ENCODE peak calls at places on chromosomes 12 and 14, in four cellular contexts. One of them, this sample, is unnamed. For H3K4me1 and H3K9me3, the result is how much of the 10 kb centered on the place peaks cover.

GRCh38 chr12:14403711-14404164 is 38.3 kb downstream of the ATF7IP start:
- DNase-seq in adrenal gland: peak
- DNase-seq in suprapubic skin: no peak
- DNase-seq in tibial artery: no peak
- DNase-seq in this sample: peak

GRCh38 chr14:105086833-105087307 is 21.6 kb upstream of the GPR132 start:
- DNase-seq in tibial artery: peak
- DNase-seq in adrenal gland: peak
- DNase-seq in suprapubic skin: peak
- DNase-seq in this sample: peak

GRCh38 chr14:47490766-47491165 is 184.6 kb downstream of the MDGA2 start:
- DNase-seq in adrenal gland: no peak
- DNase-seq in tibial artery: no peak
- DNase-seq in suprapubic skin: no peak
- DNase-seq in this sample: no peak

GRCh38 chr14:99772371-99773283 is 20.6 kb upstream of the EML1 start:
- DNase-seq in suprapubic skin: peak
- DNase-seq in adrenal gland: no peak
- DNase-seq in tibial artery: peak
- DNase-seq in this sample: peak

GRCh38 chr12:106145539-106146447 is 7.0 kb upstream of the NUAK1 start:
- DNase-seq in adrenal gland: peak
- DNase-seq in tibial artery: no peak
- DNase-seq in suprapubic skin: no peak
- DNase-seq in this sample: no peak

GRCh38 chr12:132397934-132398385 is 68.6 kb upstream of the GALNT9 start:
- DNase-seq in suprapubic skin: no peak
- DNase-seq in adrenal gland: no peak
- DNase-seq in tibial artery: no peak
- DNase-seq in this sample: no peak

GRCh38 chr12:52739963-52740362 is 36.6 kb upstream of the KRT77 start:
- DNase-seq in tibial artery: no peak
- DNase-seq in adrenal gland: no peak
- DNase-seq in suprapubic skin: no peak
- DNase-seq in this sample: peak

GRCh38 chr12:1054103-1054838 is 63.2 kb downstream of the ERC1 start:
- DNase-seq in adrenal gland: peak
- DNase-seq in suprapubic skin: no peak
- DNase-seq in tibial artery: no peak
- DNase-seq in this sample: peak

GRCh38 chr14:24264298-24264697 is 1.3 kb upstream of the TGM1 start:
- DNase-seq in suprapubic skin: no peak
- DNase-seq in tibial artery: peak
- DNase-seq in adrenal gland: no peak
- DNase-seq in this sample: no peak

GRCh38 chr14:25303934-25304333 is 254.0 kb upstream of the STXBP6 start:
- DNase-seq in adrenal gland: no peak
- DNase-seq in tibial artery: no peak
- DNase-seq in suprapubic skin: no peak
- DNase-seq in this sample: no peak

GRCh38 chr12:12705833-12706520 is 10.0 kb upstream of the GPR19 start:
- DNase-seq in suprapubic skin: no peak
- DNase-seq in adrenal gland: no peak
- DNase-seq in tibial artery: no peak
- DNase-seq in this sample: peak

GRCh38 chr12:25769076-25769945 is 189.2 kb upstream of the RASSF8 start:
- DNase-seq in suprapubic skin: no peak
- DNase-seq in adrenal gland: peak
- DNase-seq in tibial artery: no peak
- DNase-seq in this sample: no peak

GRCh38 chr14:34733245-34733644 is 18.9 kb upstream of the CFL2 start:
- DNase-seq in adrenal gland: no peak
- DNase-seq in tibial artery: no peak
- DNase-seq in suprapubic skin: no peak
- DNase-seq in this sample: no peak

GRCh38 chr12:124446364-124446763 is 121.0 kb downstream of the NCOR2 start:
- DNase-seq in adrenal gland: no peak
- DNase-seq in suprapubic skin: no peak
- DNase-seq in tibial artery: no peak
- DNase-seq in this sample: no peak

GRCh38 chr12:124098887-124099286 is 125.9 kb downstream of the ZNF664 start:
- DNase-seq in tibial artery: no peak
- DNase-seq in adrenal gland: no peak
- DNase-seq in suprapubic skin: no peak
- DNase-seq in this sample: no peak

GRCh38 chr12:118034429-118035193 is 18.1 kb downstream of the RFC5 start:
- DNase-seq in tibial artery: no peak
- DNase-seq in suprapubic skin: no peak
- DNase-seq in adrenal gland: no peak
- DNase-seq in this sample: peak

GRCh38 chr14:46747253-46747652 is 95.7 kb upstream of the RPL10L start:
- DNase-seq in suprapubic skin: no peak
- DNase-seq in tibial artery: no peak
- DNase-seq in adrenal gland: no peak
- DNase-seq in this sample: no peak

GRCh38 chr14:21498540-21499526 is 12.3 kb downstream of the METTL3 start:
- DNase-seq in adrenal gland: no peak
- DNase-seq in suprapubic skin: no peak
- DNase-seq in tibial artery: no peak
- DNase-seq in this sample: no peak

GRCh38 chr12:106179086-106179485 is 40.3 kb upstream of the NUAK1 start:
- DNase-seq in adrenal gland: no peak
- DNase-seq in suprapubic skin: no peak
- DNase-seq in tibial artery: no peak
- DNase-seq in this sample: peak

GRCh38 chr12:116465892-116466291 is 93.3 kb upstream of the MAP1LC3B2 start:
- DNase-seq in tibial artery: no peak
- DNase-seq in adrenal gland: no peak
- DNase-seq in suprapubic skin: no peak
- DNase-seq in this sample: no peak

GRCh38 chr12:112303004-112303403 is 79.2 kb downstream of the HECTD4 start:
- DNase-seq in suprapubic skin: no peak
- DNase-seq in adrenal gland: no peak
- DNase-seq in tibial artery: no peak
- DNase-seq in this sample: no peak

GRCh38 chr14:66268802-66269334 is 217.3 kb upstream of the CCDC196 start:
- DNase-seq in adrenal gland: no peak
- DNase-seq in tibial artery: no peak
- DNase-seq in suprapubic skin: no peak
- DNase-seq in this sample: no peak

GRCh38 chr12:51888316-51889215 is 663 bp downstream of the ANKRD33 start:
- DNase-seq in adrenal gland: no peak
- DNase-seq in suprapubic skin: no peak
- DNase-seq in tibial artery: peak
- DNase-seq in this sample: no peak

GRCh38 chr12:2113501-2113912 is 60.7 kb downstream of the CACNA1C start:
- DNase-seq in suprapubic skin: no peak
- DNase-seq in adrenal gland: no peak
- DNase-seq in tibial artery: no peak
- DNase-seq in this sample: no peak

GRCh38 chr12:30898846-30899245 is 27.7 kb upstream of the TSPAN11 start:
- DNase-seq in adrenal gland: no peak
- DNase-seq in tibial artery: no peak
- DNase-seq in suprapubic skin: no peak
- DNase-seq in this sample: no peak

GRCh38 chr12:125013816-125014442 is 20.5 kb downstream of the BRI3BP start:
- DNase-seq in suprapubic skin: no peak
- DNase-seq in adrenal gland: no peak
- DNase-seq in tibial artery: no peak
- DNase-seq in this sample: no peak

GRCh38 chr14:69776875-69777453 is 10.0 kb downstream of the SRSF5 start:
- DNase-seq in tibial artery: no peak
- DNase-seq in adrenal gland: no peak
- DNase-seq in suprapubic skin: no peak
- DNase-seq in this sample: no peak

GRCh38 chr14:36579001-36579555 is 3.3 kb downstream of the NKX2-8 start:
- DNase-seq in suprapubic skin: no peak
- DNase-seq in adrenal gland: no peak
- DNase-seq in tibial artery: no peak
- DNase-seq in this sample: no peak

GRCh38 chr12:32302218-32302826 is 97.0 kb upstream of the FGD4 start:
- DNase-seq in tibial artery: no peak
- DNase-seq in adrenal gland: no peak
- DNase-seq in suprapubic skin: no peak
- DNase-seq in this sample: peak

GRCh38 chr12:119229837-119230236 is 51.1 kb downstream of the HSPB8 start:
- DNase-seq in adrenal gland: peak
- DNase-seq in suprapubic skin: no peak
- DNase-seq in tibial artery: no peak
- DNase-seq in this sample: peak

GRCh38 chr14:103886304-103887169 is 39.2 kb upstream of the PPP1R13B start:
- DNase-seq in suprapubic skin: no peak
- DNase-seq in adrenal gland: no peak
- DNase-seq in tibial artery: no peak
- DNase-seq in this sample: no peak

GRCh38 chr14:103884854-103885253 is 37.5 kb upstream of the PPP1R13B start:
- DNase-seq in tibial artery: no peak
- DNase-seq in suprapubic skin: no peak
- DNase-seq in adrenal gland: no peak
- DNase-seq in this sample: no peak

GRCh38 chr14:103887557-103888115 is 40.3 kb upstream of the PPP1R13B start:
- DNase-seq in tibial artery: no peak
- DNase-seq in adrenal gland: no peak
- DNase-seq in suprapubic skin: no peak
- DNase-seq in this sample: no peak

GRCh38 chr14:103887170-103887501 is 39.8 kb upstream of the PPP1R13B start:
- DNase-seq in adrenal gland: no peak
- DNase-seq in suprapubic skin: no peak
- DNase-seq in tibial artery: no peak
- DNase-seq in this sample: no peak

GRCh38 chr14:103885509-103885932 is 38.1 kb upstream of the PPP1R13B start:
- DNase-seq in suprapubic skin: no peak
- DNase-seq in adrenal gland: no peak
- DNase-seq in tibial artery: no peak
- DNase-seq in this sample: no peak
- H3K4me1 ChIP-seq in suprapubic skin: under half
- H3K4me1 ChIP-seq in adrenal gland: under half
- H3K4me1 ChIP-seq in tibial artery: under half
- H3K4me1 ChIP-seq in this sample: half or more

GRCh38 chr12:126354633-126355032 is 1289.4 kb downstream of the AACS start:
- DNase-seq in suprapubic skin: no peak
- DNase-seq in tibial artery: no peak
- DNase-seq in adrenal gland: no peak
- DNase-seq in this sample: no peak

GRCh38 chr12:126358806-126359205 is 1293.6 kb downstream of the AACS start:
- DNase-seq in suprapubic skin: no peak
- DNase-seq in adrenal gland: no peak
- DNase-seq in tibial artery: no peak
- DNase-seq in this sample: no peak

GRCh38 chr12:126349383-126349782 is 1284.1 kb downstream of the AACS start:
- DNase-seq in tibial artery: no peak
- DNase-seq in adrenal gland: no peak
- DNase-seq in suprapubic skin: no peak
- DNase-seq in this sample: no peak

GRCh38 chr12:126355346-126355745 is 1290.1 kb downstream of the AACS start:
- DNase-seq in adrenal gland: no peak
- DNase-seq in suprapubic skin: no peak
- DNase-seq in tibial artery: no peak
- DNase-seq in this sample: no peak

GRCh38 chr12:126353604-126354003 is 1288.4 kb downstream of the AACS start:
- DNase-seq in tibial artery: no peak
- DNase-seq in suprapubic skin: no peak
- DNase-seq in adrenal gland: no peak
- DNase-seq in this sample: peak
- H3K9me3 ChIP-seq in tibial artery: under half
- H3K9me3 ChIP-seq in suprapubic skin: under half
- H3K9me3 ChIP-seq in adrenal gland: under half
- H3K9me3 ChIP-seq in this sample: under half

DNA sequence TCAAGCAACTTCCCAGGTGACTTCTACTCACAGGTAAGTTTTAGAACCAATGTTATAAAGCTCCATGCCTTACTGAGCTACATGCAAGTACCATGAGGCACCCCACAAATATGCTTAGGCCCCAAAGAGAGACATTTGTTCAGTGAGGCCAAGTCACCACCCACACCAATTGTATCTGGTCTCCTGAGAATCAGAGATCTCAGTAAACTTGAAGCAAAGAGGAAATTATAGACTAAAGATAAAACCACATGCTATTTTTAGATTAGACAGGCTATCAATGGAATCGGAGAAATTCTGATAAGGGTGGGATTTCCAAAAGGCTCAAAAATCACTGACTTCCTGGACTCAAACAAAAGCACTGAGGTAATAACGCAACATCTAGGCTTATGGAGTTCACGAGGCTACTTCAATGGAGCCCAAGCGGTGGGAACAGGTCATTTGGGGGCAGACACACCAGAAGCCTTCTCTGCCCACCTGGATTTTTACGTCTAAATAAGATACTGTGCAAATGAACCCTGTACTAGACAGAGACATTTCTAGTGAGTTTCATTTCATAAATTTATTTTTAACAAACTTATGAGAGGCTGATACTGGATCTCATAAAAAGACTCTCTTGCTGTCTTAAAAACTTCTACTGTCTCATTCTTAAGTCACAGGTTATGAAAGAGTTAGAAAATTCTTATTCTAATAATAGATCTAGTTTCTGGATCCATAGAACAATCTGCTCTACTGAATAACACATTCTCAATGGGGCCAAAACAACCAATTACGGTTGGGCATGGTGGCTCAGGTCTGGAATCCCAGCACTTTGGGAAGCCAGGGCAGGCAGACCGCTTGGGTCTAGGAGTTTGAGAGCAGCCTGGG is 7.7 kb downstream of the SLC15A4 start:
- DNase-seq in adrenal gland: no peak
- DNase-seq in tibial artery: no peak
- DNase-seq in suprapubic skin: no peak
- DNase-seq in this sample: no peak
- H3K4me1 ChIP-seq in adrenal gland: under half
- H3K4me1 ChIP-seq in tibial artery: half or more
- H3K4me1 ChIP-seq in suprapubic skin: under half
- H3K4me1 ChIP-seq in this sample: under half

GRCh38 chr14:101354726-101355125 is 206.6 kb upstream of the DIO3 start:
- DNase-seq in tibial artery: no peak
- DNase-seq in adrenal gland: peak
- DNase-seq in suprapubic skin: peak
- DNase-seq in this sample: no peak

GRCh38 chr14:101351769-101352168 is 209.5 kb upstream of the DIO3 start:
- DNase-seq in tibial artery: no peak
- DNase-seq in suprapubic skin: peak
- DNase-seq in adrenal gland: peak
- DNase-seq in this sample: no peak

GRCh38 chr14:101352567-101352966 is 208.7 kb upstream of the DIO3 start:
- DNase-seq in suprapubic skin: peak
- DNase-seq in tibial artery: peak
- DNase-seq in adrenal gland: no peak
- DNase-seq in this sample: no peak

GRCh38 chr14:101355284-101355683 is 206.0 kb upstream of the DIO3 start:
- DNase-seq in adrenal gland: no peak
- DNase-seq in suprapubic skin: no peak
- DNase-seq in tibial artery: no peak
- DNase-seq in this sample: no peak

GRCh38 chr14:101353422-101353821 is 207.9 kb upstream of the DIO3 start:
- DNase-seq in adrenal gland: peak
- DNase-seq in tibial artery: no peak
- DNase-seq in suprapubic skin: peak
- DNase-seq in this sample: no peak
- H3K9me3 ChIP-seq in adrenal gland: under half
- H3K9me3 ChIP-seq in tibial artery: under half
- H3K9me3 ChIP-seq in suprapubic skin: under half
- H3K9me3 ChIP-seq in this sample: under half

This sample was measured in SJCRH30.